ENCODE peak calls at places on chromosomes 3 and 15, in six cellular contexts. Z, I, B, R, T and O are unnamed samples.

GRCh38 chr3:183629546-183630301 is 5.7 kb upstream of the KLHL24 start:
- DNase-seq in Z (no peak), I (no peak), B (no peak), R (no peak), T (no peak), O (no peak)

GRCh38 chr3:55965776-55966175 is 478.7 kb upstream of the WNT5A start:
- DNase-seq in Z (no peak), I (no peak), B (no peak), R (no peak), T (no peak), O (no peak)

GRCh38 chr15:70375006-70375409 is 277.3 kb upstream of the TLE3 start:
- DNase-seq in Z (no peak), I (peak; percentile 32), B (peak; percentile 92), R (no peak), T (no peak), O (no peak)

GRCh38 chr15:67833504-67834248 is 6.2 kb downstream of the RNU6-1 start:
- DNase-seq in Z (no peak), I (peak; percentile 34), B (peak; percentile 51), R (peak; percentile 54), T (peak; percentile 64), O (no peak)

GRCh38 chr3:57446318-57446841 is 97.8 kb downstream of the DNAH12 start:
- DNase-seq in Z (no peak), I (no peak), B (no peak), R (no peak), T (peak; percentile 8), O (no peak)

GRCh38 chr15:101088788-101089578 is 162.9 kb downstream of the CHSY1 start:
- DNase-seq in Z (peak; percentile 62), I (peak; percentile 82), B (peak; percentile 78), R (peak; percentile 94), T (peak; percentile 82), O (peak; percentile 74)

GRCh38 chr3:158355623-158356588 is 215.1 kb upstream of the MLF1 start:
- DNase-seq in Z (no peak), I (no peak), B (no peak), R (no peak), T (no peak), O (no peak)

GRCh38 chr15:73352082-73352481 is 16.7 kb downstream of the HCN4 start:
- DNase-seq in Z (no peak), I (no peak), B (no peak), R (no peak), T (no peak), O (no peak)

GRCh38 chr15:51132384-51133139 is 37.9 kb upstream of the TNFAIP8L3 start:
- DNase-seq in Z (no peak), I (peak; percentile 73), B (peak; percentile 63), R (no peak), T (peak; percentile 74), O (no peak)

GRCh38 chr3:100088735-100089368 is 25.4 kb downstream of the FILIP1L start:
- DNase-seq in Z (no peak), I (no peak), B (no peak), R (no peak), T (no peak), O (no peak)

GRCh38 chr3:37962906-37963486 is 27.6 kb upstream of the VILL start:
- DNase-seq in Z (no peak), I (no peak), B (no peak), R (no peak), T (no peak), O (no peak)

GRCh38 chr3:29453278-29453961 is 172.5 kb downstream of the RBMS3 start:
- DNase-seq in Z (no peak), I (peak; percentile 15), B (no peak), R (no peak), T (no peak), O (no peak)

GRCh38 chr3:26099692-26100091 is 309.8 kb downstream of the OXSM start:
- DNase-seq in Z (no peak), I (no peak), B (no peak), R (no peak), T (no peak), O (no peak)

GRCh38 chr3:25725810-25726209 is 57.4 kb downstream of the NGLY1 start:
- DNase-seq in Z (no peak), I (no peak), B (no peak), R (no peak), T (peak; percentile 3), O (no peak)

GRCh38 chr15:74657846-74658245 is 38.0 kb downstream of the EDC3 start:
- DNase-seq in Z (no peak), I (no peak), B (no peak), R (no peak), T (no peak), O (no peak)

GRCh38 chr15:52066842-52067544 is 45.6 kb downstream of the BCL2L10 start:
- DNase-seq in Z (no peak), I (no peak), B (no peak), R (no peak), T (no peak), O (no peak)

GRCh38 chr3:144085964-144086363 is 114.3 kb downstream of the DIPK2A start:
- DNase-seq in Z (no peak), I (no peak), B (peak; percentile 77), R (no peak), T (no peak), O (no peak)

GRCh38 chr3:46729038-46729437 is 11.4 kb upstream of the PRSS50 start:
- DNase-seq in Z (no peak), I (no peak), B (no peak), R (peak; percentile 6), T (no peak), O (no peak)

GRCh38 chr3:111810909-111811308 is 48.2 kb upstream of the PHLDB2 start:
- DNase-seq in Z (no peak), I (no peak), B (peak; percentile 77), R (no peak), T (peak; percentile 24), O (no peak)

GRCh38 chr3:66722675-66723074 is 221.9 kb upstream of the LRIG1 start:
- DNase-seq in Z (no peak), I (peak; percentile 70), B (peak; percentile 1), R (no peak), T (peak; percentile 73), O (no peak)

GRCh38 chr3:158617982-158618875 is 26.1 kb upstream of the GFM1 start:
- DNase-seq in Z (no peak), I (no peak), B (no peak), R (no peak), T (no peak), O (no peak)